ENCODE peak calls at places on chromosomes 16 and 17, in five cellular contexts. One of them, this sample, is unnamed.
A peak's percentile ranks its signal among the peaks of the same experiment; 100 is the strongest.

GRCh38 chr16:9280067-9280466 is 188.6 kb downstream of the HAPSTR1 start:
- DNase-seq in H1: no peak
- DNase-seq in GM12878: no peak
- DNase-seq in HepG2: no peak
- DNase-seq in K562: no peak
- DNase-seq in this sample: no peak

GRCh38 chr16:3960049-3960809 is 79.7 kb upstream of the CREBBP start:
- DNase-seq in H1: no peak
- DNase-seq in GM12878: no peak
- DNase-seq in HepG2: no peak
- DNase-seq in K562: no peak
- DNase-seq in this sample: no peak

GRCh38 chr16:65343556-65343955 is 221.7 kb upstream of the CDH11 start:
- DNase-seq in H1: no peak
- DNase-seq in GM12878: no peak
- DNase-seq in HepG2: no peak
- DNase-seq in K562: no peak
- DNase-seq in this sample: no peak

GRCh38 chr17:81090361-81091133 is 55.6 kb downstream of the BAIAP2 start:
- DNase-seq in H1: peak; percentile 33
- DNase-seq in GM12878: no peak
- DNase-seq in HepG2: no peak
- DNase-seq in K562: peak; percentile 94
- DNase-seq in this sample: no peak

GRCh38 chr17:2398655-2399571 is 1.9 kb downstream of the MNT start:
- DNase-seq in H1: no peak
- DNase-seq in GM12878: no peak
- DNase-seq in HepG2: peak; percentile 86
- DNase-seq in K562: peak; percentile 31
- DNase-seq in this sample: no peak

GRCh38 chr17:81373536-81374160 is 21.6 kb upstream of the BAHCC1 start:
- DNase-seq in H1: no peak
- DNase-seq in GM12878: no peak
- DNase-seq in HepG2: no peak
- DNase-seq in K562: no peak
- DNase-seq in this sample: no peak

GRCh38 chr16:26599786-26600107 is 467.0 kb upstream of the C16orf82 start:
- DNase-seq in H1: no peak
- DNase-seq in GM12878: no peak
- DNase-seq in HepG2: no peak
- DNase-seq in K562: no peak
- DNase-seq in this sample: no peak

GRCh38 chr17:61397086-61397842 is 2.4 kb upstream of the TBX2 start:
- DNase-seq in H1: no peak
- DNase-seq in GM12878: no peak
- DNase-seq in HepG2: no peak
- DNase-seq in K562: no peak
- DNase-seq in this sample: no peak

GRCh38 chr16:59198487-59198886 is 464.4 kb upstream of the GOT2 start:
- DNase-seq in H1: no peak
- DNase-seq in GM12878: no peak
- DNase-seq in HepG2: no peak
- DNase-seq in K562: no peak
- DNase-seq in this sample: no peak

GRCh38 chr16:89279666-89280481 is 62.4 kb downstream of the ZNF778 start:
- DNase-seq in H1: no peak
- DNase-seq in GM12878: no peak
- DNase-seq in HepG2: no peak
- DNase-seq in K562: no peak
- DNase-seq in this sample: no peak

GRCh38 chr16:11528053-11528452 is 58.7 kb downstream of the LITAF start:
- DNase-seq in H1: no peak
- DNase-seq in GM12878: no peak
- DNase-seq in HepG2: no peak
- DNase-seq in K562: no peak
- DNase-seq in this sample: no peak

GRCh38 chr17:83177611-83178532 is 98.5 kb downstream of the METRNL start:
- DNase-seq in H1: no peak
- DNase-seq in GM12878: no peak
- DNase-seq in HepG2: no peak
- DNase-seq in K562: no peak
- DNase-seq in this sample: no peak

GRCh38 chr17:32689348-32689747 is 187.6 kb downstream of the MYO1D start:
- DNase-seq in H1: no peak
- DNase-seq in GM12878: no peak
- DNase-seq in HepG2: no peak
- DNase-seq in K562: no peak
- DNase-seq in this sample: no peak

GRCh38 chr17:82020874-82021727 is 1.6 kb downstream of the CENPX start:
- DNase-seq in H1: no peak
- DNase-seq in GM12878: no peak
- DNase-seq in HepG2: peak; percentile 86
- DNase-seq in K562: no peak
- DNase-seq in this sample: peak; percentile 68

GRCh38 chr16:19874026-19874425 is 10.6 kb downstream of the GPRC5B start:
- DNase-seq in H1: no peak
- DNase-seq in GM12878: no peak
- DNase-seq in HepG2: no peak
- DNase-seq in K562: no peak
- DNase-seq in this sample: no peak

GRCh38 chr16:19875900-19876299 is 8.7 kb downstream of the GPRC5B start:
- DNase-seq in H1: no peak
- DNase-seq in GM12878: no peak
- DNase-seq in HepG2: no peak
- DNase-seq in K562: no peak
- DNase-seq in this sample: no peak

GRCh38 chr16:19878760-19879159 is 5.9 kb downstream of the GPRC5B start:
- DNase-seq in H1: no peak
- DNase-seq in GM12878: no peak
- DNase-seq in HepG2: no peak
- DNase-seq in K562: no peak
- DNase-seq in this sample: no peak

GRCh38 chr16:19874816-19875546 is 9.7 kb downstream of the GPRC5B start:
- DNase-seq in H1: no peak
- DNase-seq in GM12878: no peak
- DNase-seq in HepG2: no peak
- DNase-seq in K562: no peak
- DNase-seq in this sample: no peak

DNA sequence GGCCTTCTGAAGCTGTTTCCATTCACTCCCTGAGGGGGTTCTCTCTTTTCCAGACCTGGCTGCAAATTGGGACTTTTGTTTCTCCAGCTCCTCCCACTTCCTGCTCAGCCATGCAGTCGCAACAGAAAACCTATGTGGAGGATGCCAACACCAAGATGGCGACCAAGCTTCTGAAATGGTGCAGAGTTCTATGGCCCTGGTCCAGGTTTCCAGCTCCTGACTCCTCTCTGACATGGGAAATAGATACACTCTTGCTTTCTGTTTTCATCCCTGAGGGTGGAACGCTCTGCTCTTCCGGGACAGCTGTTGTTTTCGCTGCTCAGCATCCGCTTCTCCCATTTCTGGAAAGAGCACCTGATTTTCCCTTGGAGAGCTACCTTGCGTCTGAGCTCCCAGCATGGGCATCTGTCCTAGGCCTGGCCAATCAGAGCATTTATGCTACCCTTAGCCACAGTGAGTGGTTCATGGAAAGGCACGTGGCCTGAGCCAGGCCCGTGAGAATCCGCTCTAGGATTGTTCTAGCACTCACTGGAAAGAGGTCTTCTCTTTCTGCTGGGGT is 8.1 kb downstream of the GPRC5B start:
- DNase-seq in H1: no peak
- DNase-seq in GM12878: no peak
- DNase-seq in HepG2: no peak
- DNase-seq in K562: no peak
- DNase-seq in this sample: no peak
- TF ChIP-seq SIN3A in H1: no peak
- TF ChIP-seq SIN3A in GM12878: no peak
- TF ChIP-seq SIN3A in HepG2: no peak
- TF ChIP-seq SIN3A in K562: no peak
- TF ChIP-seq SIN3A in this sample: no peak

GRCh38 chr16:49399594-49400364 is 26.2 kb downstream of the C16orf78 start:
- DNase-seq in H1: no peak
- DNase-seq in GM12878: peak; percentile 88
- DNase-seq in HepG2: no peak
- DNase-seq in K562: no peak
- DNase-seq in this sample: no peak
- TF ChIP-seq ZNF274 in H1: no peak
- TF ChIP-seq ZNF274 in GM12878: no peak
- TF ChIP-seq ZNF274 in HepG2: no peak
- TF ChIP-seq ZNF274 in K562: no peak
- TF ChIP-seq ZNF274 in this sample: no peak

DNA sequence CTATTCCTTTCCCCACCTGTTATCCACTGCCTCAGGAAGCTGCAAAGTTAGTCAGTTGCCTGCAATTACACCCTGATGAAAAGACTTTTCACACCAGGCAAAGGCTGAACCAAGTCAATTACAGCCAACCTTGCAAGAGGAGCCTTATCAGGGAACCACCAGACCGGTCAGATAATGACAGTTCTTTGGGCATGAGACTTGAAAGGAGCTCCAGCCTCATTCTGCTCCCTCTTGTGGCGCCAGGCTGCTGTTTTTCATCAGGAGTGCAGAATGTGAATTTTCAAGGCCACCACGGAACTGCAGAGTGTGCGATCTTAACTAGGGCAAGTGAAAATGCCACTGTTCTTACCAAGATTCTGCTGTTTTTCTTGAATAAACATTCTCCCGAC is 22.5 kb downstream of the DNAI2 start:
- DNase-seq in H1: peak; percentile 23
- DNase-seq in GM12878: no peak
- DNase-seq in HepG2: peak; percentile 65
- DNase-seq in K562: peak; percentile 82
- DNase-seq in this sample: peak; percentile 57
- TF ChIP-seq SP1 in H1: no peak
- TF ChIP-seq SP1 in GM12878: no peak
- TF ChIP-seq SP1 in HepG2: no peak
- TF ChIP-seq SP1 in K562: no peak
- TF ChIP-seq SP1 in this sample: no peak

DNA sequence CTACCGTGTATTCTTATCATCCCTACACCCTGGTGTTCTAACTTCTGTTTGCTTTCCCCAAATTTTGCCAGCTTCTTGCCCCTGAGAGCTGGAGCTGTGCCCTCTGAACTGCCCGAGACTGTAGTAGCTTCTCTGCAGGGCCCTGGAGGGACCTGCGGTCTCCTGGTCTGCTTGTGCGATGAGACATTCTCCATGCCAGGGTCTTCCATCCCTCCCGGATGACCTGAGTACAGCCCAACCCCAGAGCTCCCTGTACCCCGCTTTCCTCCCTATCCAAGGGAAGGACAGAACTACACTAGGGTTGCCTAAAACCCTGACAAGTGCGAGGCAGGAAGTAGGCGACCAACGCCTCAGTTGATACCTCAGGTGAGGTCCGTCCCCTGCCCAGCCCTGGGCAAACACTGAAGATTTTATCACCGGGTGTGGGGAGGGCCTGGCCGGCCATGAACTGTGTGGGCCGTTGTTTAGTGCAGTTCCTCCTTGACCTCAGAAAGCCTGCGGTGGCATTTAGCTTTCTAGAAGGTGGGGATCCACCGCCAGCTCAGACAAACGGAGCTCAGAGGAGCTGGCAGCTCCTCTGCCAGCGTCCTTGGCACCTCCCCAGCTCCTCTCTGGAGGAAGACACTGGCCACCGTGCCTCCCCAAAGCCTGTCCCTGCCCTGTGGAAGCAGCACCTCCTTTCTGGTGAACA is 13.7 kb downstream of the CANT1 start:
- DNase-seq in H1: no peak
- DNase-seq in GM12878: no peak
- DNase-seq in HepG2: no peak
- DNase-seq in K562: no peak
- DNase-seq in this sample: no peak
- TF ChIP-seq SIN3A in H1: no peak
- TF ChIP-seq SIN3A in GM12878: no peak
- TF ChIP-seq SIN3A in HepG2: no peak
- TF ChIP-seq SIN3A in K562: no peak
- TF ChIP-seq SIN3A in this sample: no peak

DNA sequence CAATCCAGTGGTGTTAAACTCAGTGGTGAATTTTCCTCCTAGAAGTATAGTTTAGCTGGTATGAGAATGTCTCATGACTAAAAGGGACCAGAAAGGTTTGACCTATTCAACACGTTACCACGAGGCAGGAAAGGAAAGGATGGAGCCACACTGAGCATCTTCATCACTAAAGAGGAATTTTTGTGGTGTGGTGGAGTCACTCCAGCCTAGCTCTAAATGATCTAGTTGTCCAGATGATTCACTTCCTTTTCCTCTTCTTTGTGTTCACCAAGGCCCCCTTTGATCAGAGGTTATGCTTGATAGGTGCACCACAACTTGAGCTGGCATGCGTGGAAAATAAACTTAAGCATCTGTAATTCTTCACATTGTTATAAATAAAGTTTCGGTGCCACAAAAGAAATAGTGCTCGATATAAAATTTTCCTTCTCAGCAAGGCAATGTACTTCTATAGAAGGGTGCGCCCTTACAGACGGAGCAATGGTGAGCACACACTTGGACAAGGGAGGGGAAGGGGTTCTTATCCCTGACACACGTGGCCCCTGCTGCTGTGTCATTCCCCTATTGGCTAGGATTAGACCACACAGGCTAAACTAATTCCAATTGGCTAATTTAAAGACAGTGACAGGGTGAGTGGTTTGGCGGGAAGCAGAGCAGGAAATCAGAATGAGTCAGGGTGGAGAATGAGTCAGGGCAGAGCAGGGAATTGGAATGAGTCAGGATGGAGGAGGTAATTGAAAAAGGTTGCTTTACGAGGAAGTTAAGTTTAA is 254.6 kb downstream of the HS3ST3A1 start:
- DNase-seq in H1: no peak
- DNase-seq in GM12878: no peak
- DNase-seq in HepG2: peak; percentile 31
- DNase-seq in K562: no peak
- DNase-seq in this sample: peak; percentile 87
- TF ChIP-seq ZNF274 in H1: no peak
- TF ChIP-seq ZNF274 in GM12878: no peak
- TF ChIP-seq ZNF274 in HepG2: no peak
- TF ChIP-seq ZNF274 in K562: no peak
- TF ChIP-seq ZNF274 in this sample: no peak

DNA sequence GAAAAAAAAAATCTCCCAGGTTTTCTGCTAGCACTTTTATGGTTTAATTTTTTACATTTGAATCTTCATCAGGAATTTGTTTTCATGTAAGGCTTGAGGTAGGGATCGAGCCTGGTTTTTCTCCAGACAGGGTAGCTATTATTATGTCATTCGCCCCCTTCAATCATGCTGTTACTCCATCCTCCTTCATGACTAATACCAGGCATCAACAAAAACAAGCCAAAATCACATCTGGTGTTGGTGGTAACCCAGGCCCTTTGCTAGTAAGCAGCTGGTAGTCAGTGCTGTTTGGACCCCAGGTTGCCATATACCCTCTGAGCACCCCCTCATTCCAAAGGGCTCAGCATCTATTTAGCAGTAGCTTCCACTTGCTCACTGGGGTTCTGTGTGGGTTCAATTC is 29.5 kb downstream of the DRC3 start:
- DNase-seq in H1: no peak
- DNase-seq in GM12878: no peak
- DNase-seq in HepG2: no peak
- DNase-seq in K562: no peak
- DNase-seq in this sample: no peak
- TF ChIP-seq SP1 in H1: no peak
- TF ChIP-seq SP1 in GM12878: no peak
- TF ChIP-seq SP1 in HepG2: no peak
- TF ChIP-seq SP1 in K562: no peak
- TF ChIP-seq SP1 in this sample: no peak

GRCh38 chr16:78926723-78927200 is 673.8 kb downstream of the MAF start:
- DNase-seq in H1: no peak
- DNase-seq in GM12878: no peak
- DNase-seq in HepG2: no peak
- DNase-seq in K562: no peak
- DNase-seq in this sample: no peak
- TF ChIP-seq SIN3A in H1: no peak
- TF ChIP-seq SIN3A in GM12878: no peak
- TF ChIP-seq SIN3A in HepG2: no peak
- TF ChIP-seq SIN3A in K562: no peak
- TF ChIP-seq SIN3A in this sample: no peak